ENCODE peak calls at places on chromosomes 11 and 22, in five cellular contexts. D is esophagus squamous epithelium, N is cardiac fibroblast, U is psoas muscle, L is IMR-90. C is an unnamed sample.

GRCh38 chr11:69546735-69547370 is 65.4 kb downstream of the LINC01488 start:
- DNase-seq in U (no peak), L (no peak), D (no peak), N (no peak), C (no peak)

GRCh38 chr11:73184953-73185671 is 33.0 kb upstream of the P2RY2 start:
- DNase-seq in L (peak), U (peak), D (no peak), N (peak), C (peak)

GRCh38 chr22:23382796-23383195 is 197.3 kb downstream of the IGLL1 start:
- DNase-seq in D (no peak), L (no peak), U (no peak), N (no peak), C (no peak)

GRCh38 chr11:3341298-3341697 is 37.6 kb downstream of the ZNF195 start:
- DNase-seq in D (no peak), N (peak), L (no peak), U (peak), C (peak)

GRCh38 chr11:3773180-3773579 is 24.2 kb downstream of the NUP98 start:
- DNase-seq in L (no peak), U (no peak), N (no peak), D (no peak), C (no peak)

GRCh38 chr11:124951341-124951740 is 2.7 kb upstream of the CCDC15 start:
- DNase-seq in U (no peak), D (no peak), L (no peak), N (no peak), C (no peak)

GRCh38 chr11:44309483-44310197 is at the start of gene ALX4:
- DNase-seq in N (peak), U (no peak), D (no peak), L (no peak), C (no peak)

GRCh38 chr11:83139310-83139709 is 17.6 kb upstream of the PCF11 start:
- DNase-seq in N (no peak), L (no peak), D (no peak), U (no peak), C (no peak)

GRCh38 chr22:29218758-29219408 is 13.2 kb downstream of the EMID1 start:
- DNase-seq in L (no peak), U (no peak), N (no peak), D (no peak), C (no peak)

GRCh38 chr22:39314251-39314971 is 5.0 kb downstream of the RPL3 start:
- DNase-seq in L (no peak), U (no peak), N (no peak), D (no peak), C (no peak)

GRCh38 chr22:16608931-16609330 is 16.3 kb upstream of the CCT8L2 start:
- DNase-seq in L (no peak), N (no peak), D (no peak), U (peak), C (no peak)
- TF ChIP-seq CTCF in L (no peak), N (no peak), D (no peak), U (no peak), C (no peak)

DNA sequence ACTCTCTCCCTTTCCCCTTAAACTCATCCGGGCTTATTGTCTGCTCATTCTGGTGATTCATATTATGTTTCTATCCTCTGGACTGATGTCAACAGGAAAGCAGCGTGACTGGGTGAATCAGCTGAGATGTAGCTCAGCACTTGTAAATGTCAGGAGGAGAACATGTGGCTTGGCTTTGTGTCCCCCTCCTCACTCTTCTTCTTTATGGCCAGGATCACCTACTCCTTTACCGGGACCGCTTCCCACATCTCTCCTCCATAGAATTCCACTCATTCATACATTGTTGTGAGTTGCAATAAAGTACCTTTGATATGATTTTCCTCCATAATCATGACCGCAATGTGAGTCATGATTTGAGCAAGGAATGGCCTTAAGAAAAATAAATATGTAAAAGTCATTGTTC is 15.8 kb upstream of the SYN3 start:
- DNase-seq in U (no peak), D (no peak), N (peak), L (no peak), C (no peak)
- H3K4me3 ChIP-seq in U (no peak), D (no peak), N (no peak), L (no peak), C (no peak)

GRCh38 chr11:126132319-126132718 is 69.7 kb upstream of the CDON start:
- DNase-seq in U (peak), L (no peak), D (no peak), N (no peak), C (no peak)
- TF ChIP-seq CTCF in U (no peak), L (no peak), D (no peak), N (no peak), C (no peak)

GRCh38 chr22:50312371-50312770 is 4.9 kb upstream of the PLXNB2 start:
- DNase-seq in U (no peak), D (no peak), N (no peak), L (no peak), C (no peak)

GRCh38 chr22:50314081-50314454 is 6.6 kb upstream of the PLXNB2 start:
- DNase-seq in N (no peak), U (no peak), L (no peak), D (no peak), C (no peak)

GRCh38 chr22:50314455-50315288 is 7.2 kb upstream of the PLXNB2 start:
- DNase-seq in L (no peak), U (peak), N (no peak), D (no peak), C (no peak)

GRCh38 chr22:50313021-50313420 is 5.6 kb upstream of the PLXNB2 start:
- DNase-seq in L (no peak), N (no peak), D (no peak), U (no peak), C (no peak)

GRCh38 chr22:50313600-50313999 is 6.2 kb upstream of the PLXNB2 start:
- DNase-seq in N (no peak), U (no peak), L (no peak), D (no peak), C (no peak)
- H3K4me3 ChIP-seq in N (no peak), U (no peak), L (no peak), D (no peak), C (no peak)

GRCh38 chr11:57546451-57546850 is 9.1 kb downstream of the SMTNL1 start:
- DNase-seq in D (no peak), U (no peak), L (no peak), N (no peak), C (no peak)

GRCh38 chr11:57547854-57548377 is 10.5 kb downstream of the SMTNL1 start:
- DNase-seq in U (no peak), L (no peak), N (no peak), D (no peak), C (no peak)

GRCh38 chr11:57544566-57544965 is 7.2 kb downstream of the SMTNL1 start:
- DNase-seq in L (no peak), N (no peak), U (no peak), D (no peak), C (no peak)

GRCh38 chr11:57545883-57546282 is 8.5 kb downstream of the SMTNL1 start:
- DNase-seq in N (no peak), U (no peak), L (no peak), D (no peak), C (no peak)

GRCh38 chr11:57546869-57547518 is 9.6 kb downstream of the SMTNL1 start:
- DNase-seq in N (peak), L (peak), U (no peak), D (no peak), C (peak)
- TF ChIP-seq CTCF in N (no peak), L (peak), U (no peak), D (no peak), C (peak)

DNA sequence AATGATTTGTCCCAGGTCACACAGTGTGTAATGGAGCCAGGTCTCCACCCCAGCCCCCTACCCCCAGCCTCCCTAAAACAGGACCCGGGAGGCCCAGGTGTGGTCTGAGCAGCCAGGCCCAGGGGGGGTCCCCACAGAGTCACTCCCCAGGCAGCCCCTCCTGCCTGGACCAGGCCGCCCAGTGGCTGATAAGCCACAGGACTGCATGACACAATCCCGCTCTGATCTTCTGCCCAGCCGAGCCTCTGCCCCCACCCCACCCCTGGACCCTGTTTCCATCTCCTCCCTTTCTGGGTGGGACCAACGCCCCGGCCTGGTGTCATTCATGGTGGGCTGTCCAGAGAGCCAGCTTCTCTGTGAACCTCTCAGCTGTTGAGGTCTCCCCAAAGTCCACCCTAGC is 7.7 kb upstream of the LIF start:
- DNase-seq in N (no peak), U (no peak), L (no peak), D (no peak), C (no peak)
- H3K4me3 ChIP-seq in N (no peak), U (no peak), L (no peak), D (no peak), C (no peak)

DNA sequence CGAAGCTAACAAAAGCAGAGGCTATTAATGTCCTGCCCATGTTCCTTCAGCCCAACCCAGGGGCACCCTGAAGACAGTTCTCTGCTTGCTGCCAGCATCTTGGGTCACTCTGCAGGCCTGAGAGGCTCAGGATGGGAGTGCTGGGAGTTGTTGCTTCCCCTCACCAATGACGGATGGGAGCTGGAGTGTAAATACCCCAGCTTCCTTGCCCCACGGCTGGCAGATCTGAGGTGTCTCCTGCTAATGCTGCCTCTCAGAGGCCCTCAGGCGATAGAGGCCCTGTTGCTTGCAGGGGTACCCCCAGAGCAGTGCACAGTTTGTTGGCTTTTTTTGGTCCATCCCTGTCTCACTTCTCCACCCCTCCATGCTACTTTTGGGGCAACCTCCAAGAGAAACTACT is 32.9 kb downstream of the IFT27 start:
- DNase-seq in L (no peak), U (no peak), D (no peak), N (no peak), C (no peak)
- TF ChIP-seq CTCF in L (no peak), U (no peak), D (no peak), N (no peak), C (no peak)